ENCODE peak calls at places on chromosomes 13 and 19, in six cellular contexts. One of them, this sample, is unnamed.

GRCh38 chr13:30346159-30346788 is 38.9 kb upstream of the KATNAL1 start:
- DNase-seq in naive thymus-derived CD8-positive, alpha-beta T cell: peak
- DNase-seq in NCI-H1694: no peak
- DNase-seq in stimulated activated CD4-positive, alpha-beta T cell treated with anti-CD3 and anti-CD28 coated beads, Interleukin-4, amount 100 ng/mL, for 1 hour: peak
- DNase-seq in psoas muscle: no peak
- DNase-seq in type B pancreatic cell: no peak
- DNase-seq in this sample: peak

GRCh38 chr13:75587679-75588078 is 38.1 kb downstream of the UCHL3 start:
- DNase-seq in naive thymus-derived CD8-positive, alpha-beta T cell: no peak
- DNase-seq in NCI-H1694: no peak
- DNase-seq in stimulated activated CD4-positive, alpha-beta T cell treated with anti-CD3 and anti-CD28 coated beads, Interleukin-4, amount 100 ng/mL, for 1 hour: no peak
- DNase-seq in psoas muscle: no peak
- DNase-seq in type B pancreatic cell: no peak
- DNase-seq in this sample: no peak

GRCh38 chr19:925087-925911 is 536 bp upstream of the ARID3A start:
- DNase-seq in naive thymus-derived CD8-positive, alpha-beta T cell: peak
- DNase-seq in NCI-H1694: peak
- DNase-seq in stimulated activated CD4-positive, alpha-beta T cell treated with anti-CD3 and anti-CD28 coated beads, Interleukin-4, amount 100 ng/mL, for 1 hour: peak
- DNase-seq in psoas muscle: peak
- DNase-seq in type B pancreatic cell: peak
- DNase-seq in this sample: peak

GRCh38 chr19:45637890-45638667 is 1.1 kb downstream of the EML2 start:
- DNase-seq in naive thymus-derived CD8-positive, alpha-beta T cell: no peak
- DNase-seq in NCI-H1694: no peak
- DNase-seq in stimulated activated CD4-positive, alpha-beta T cell treated with anti-CD3 and anti-CD28 coated beads, Interleukin-4, amount 100 ng/mL, for 1 hour: no peak
- DNase-seq in psoas muscle: no peak
- DNase-seq in type B pancreatic cell: no peak
- DNase-seq in this sample: no peak

GRCh38 chr19:42246143-42246868 is 3.9 kb upstream of the GSK3A start:
- DNase-seq in naive thymus-derived CD8-positive, alpha-beta T cell: no peak
- DNase-seq in NCI-H1694: peak
- DNase-seq in stimulated activated CD4-positive, alpha-beta T cell treated with anti-CD3 and anti-CD28 coated beads, Interleukin-4, amount 100 ng/mL, for 1 hour: no peak
- DNase-seq in psoas muscle: peak
- DNase-seq in type B pancreatic cell: no peak
- DNase-seq in this sample: no peak

GRCh38 chr19:12784394-12784870 is 6.9 kb upstream of the JUNB start:
- DNase-seq in naive thymus-derived CD8-positive, alpha-beta T cell: no peak
- DNase-seq in NCI-H1694: no peak
- DNase-seq in stimulated activated CD4-positive, alpha-beta T cell treated with anti-CD3 and anti-CD28 coated beads, Interleukin-4, amount 100 ng/mL, for 1 hour: no peak
- DNase-seq in psoas muscle: no peak
- DNase-seq in type B pancreatic cell: no peak
- DNase-seq in this sample: no peak

GRCh38 chr19:12867120-12868099 is 13.8 kb downstream of the DNASE2 start:
- DNase-seq in naive thymus-derived CD8-positive, alpha-beta T cell: peak
- DNase-seq in NCI-H1694: no peak
- DNase-seq in stimulated activated CD4-positive, alpha-beta T cell treated with anti-CD3 and anti-CD28 coated beads, Interleukin-4, amount 100 ng/mL, for 1 hour: peak
- DNase-seq in psoas muscle: peak
- DNase-seq in type B pancreatic cell: peak
- DNase-seq in this sample: peak

GRCh38 chr13:26839682-26840081 is 79.1 kb upstream of the GPR12 start:
- DNase-seq in naive thymus-derived CD8-positive, alpha-beta T cell: no peak
- DNase-seq in NCI-H1694: no peak
- DNase-seq in stimulated activated CD4-positive, alpha-beta T cell treated with anti-CD3 and anti-CD28 coated beads, Interleukin-4, amount 100 ng/mL, for 1 hour: no peak
- DNase-seq in psoas muscle: no peak
- DNase-seq in type B pancreatic cell: no peak
- DNase-seq in this sample: no peak

GRCh38 chr13:113735194-113735593 is 23.8 kb upstream of the TMEM255B start:
- DNase-seq in naive thymus-derived CD8-positive, alpha-beta T cell: no peak
- DNase-seq in NCI-H1694: no peak
- DNase-seq in stimulated activated CD4-positive, alpha-beta T cell treated with anti-CD3 and anti-CD28 coated beads, Interleukin-4, amount 100 ng/mL, for 1 hour: no peak
- DNase-seq in psoas muscle: no peak
- DNase-seq in type B pancreatic cell: no peak
- DNase-seq in this sample: no peak

GRCh38 chr19:44890366-44891015 is 563 bp upstream of the TOMM40 start:
- DNase-seq in naive thymus-derived CD8-positive, alpha-beta T cell: no peak
- DNase-seq in NCI-H1694: peak
- DNase-seq in stimulated activated CD4-positive, alpha-beta T cell treated with anti-CD3 and anti-CD28 coated beads, Interleukin-4, amount 100 ng/mL, for 1 hour: peak
- DNase-seq in psoas muscle: no peak
- DNase-seq in type B pancreatic cell: peak
- DNase-seq in this sample: peak

GRCh38 chr19:1262687-1263123 is 6.4 kb upstream of the CIRBP start:
- DNase-seq in naive thymus-derived CD8-positive, alpha-beta T cell: no peak
- DNase-seq in NCI-H1694: no peak
- DNase-seq in stimulated activated CD4-positive, alpha-beta T cell treated with anti-CD3 and anti-CD28 coated beads, Interleukin-4, amount 100 ng/mL, for 1 hour: no peak
- DNase-seq in psoas muscle: peak
- DNase-seq in type B pancreatic cell: no peak
- DNase-seq in this sample: no peak

GRCh38 chr13:71149498-71150363 is 717.3 kb downstream of the DACH1 start:
- DNase-seq in naive thymus-derived CD8-positive, alpha-beta T cell: no peak
- DNase-seq in NCI-H1694: peak
- DNase-seq in stimulated activated CD4-positive, alpha-beta T cell treated with anti-CD3 and anti-CD28 coated beads, Interleukin-4, amount 100 ng/mL, for 1 hour: no peak
- DNase-seq in psoas muscle: no peak
- DNase-seq in type B pancreatic cell: no peak
- DNase-seq in this sample: no peak

GRCh38 chr13:48636550-48636949 is 17.2 kb upstream of the CYSLTR2 start:
- DNase-seq in naive thymus-derived CD8-positive, alpha-beta T cell: no peak
- DNase-seq in NCI-H1694: no peak
- DNase-seq in stimulated activated CD4-positive, alpha-beta T cell treated with anti-CD3 and anti-CD28 coated beads, Interleukin-4, amount 100 ng/mL, for 1 hour: no peak
- DNase-seq in psoas muscle: no peak
- DNase-seq in type B pancreatic cell: no peak
- DNase-seq in this sample: no peak

GRCh38 chr19:41297628-41298326 is 12.2 kb upstream of the CCDC97 start:
- DNase-seq in naive thymus-derived CD8-positive, alpha-beta T cell: no peak
- DNase-seq in NCI-H1694: no peak
- DNase-seq in stimulated activated CD4-positive, alpha-beta T cell treated with anti-CD3 and anti-CD28 coated beads, Interleukin-4, amount 100 ng/mL, for 1 hour: no peak
- DNase-seq in psoas muscle: no peak
- DNase-seq in type B pancreatic cell: no peak
- DNase-seq in this sample: peak

GRCh38 chr19:58387338-58388174 is 487 bp downstream of the RPS5 start:
- DNase-seq in naive thymus-derived CD8-positive, alpha-beta T cell: no peak
- DNase-seq in NCI-H1694: peak
- DNase-seq in stimulated activated CD4-positive, alpha-beta T cell treated with anti-CD3 and anti-CD28 coated beads, Interleukin-4, amount 100 ng/mL, for 1 hour: no peak
- DNase-seq in psoas muscle: no peak
- DNase-seq in type B pancreatic cell: no peak
- DNase-seq in this sample: no peak

GRCh38 chr13:112066624-112067004 is 335 bp upstream of the SOX1 start:
- DNase-seq in naive thymus-derived CD8-positive, alpha-beta T cell: peak
- DNase-seq in NCI-H1694: no peak
- DNase-seq in stimulated activated CD4-positive, alpha-beta T cell treated with anti-CD3 and anti-CD28 coated beads, Interleukin-4, amount 100 ng/mL, for 1 hour: peak
- DNase-seq in psoas muscle: peak
- DNase-seq in type B pancreatic cell: no peak
- DNase-seq in this sample: peak

GRCh38 chr13:68816715-68817114 is 1290.9 kb upstream of the ATXN8OS start:
- DNase-seq in naive thymus-derived CD8-positive, alpha-beta T cell: no peak
- DNase-seq in NCI-H1694: no peak
- DNase-seq in stimulated activated CD4-positive, alpha-beta T cell treated with anti-CD3 and anti-CD28 coated beads, Interleukin-4, amount 100 ng/mL, for 1 hour: no peak
- DNase-seq in psoas muscle: no peak
- DNase-seq in type B pancreatic cell: no peak
- DNase-seq in this sample: no peak

This sample was measured in immature natural killer cell.